ENCODE peak calls at places on chromosomes 1 and 21, in four cellular contexts. L is tibial artery, C is Panc1, Z is A549. I is an unnamed sample. For H3K4me1, the result is how much of the 10 kb centered on the place peaks cover.

GRCh38 chr1:19814681-19815503 is at the start of gene RNF186:
- DNase-seq in L (no peak), C (no peak), Z (no peak), I (no peak)

GRCh38 chr1:80245813-80246212 is 1239.3 kb upstream of the ADGRL4 start:
- DNase-seq in L (no peak), C (no peak), Z (no peak), I (no peak)

GRCh38 chr1:225882699-225883615 is 777 bp upstream of the TMEM63A start:
- DNase-seq in Z (peak), C (no peak), L (peak), I (peak)

GRCh38 chr21:44574457-44575306 is 1.2 kb downstream of the KRTAP10-4 start:
- DNase-seq in Z (no peak), C (no peak), L (no peak), I (peak)

GRCh38 chr1:181919729-181919991 is 141.9 kb downstream of the ZNF648 start:
- DNase-seq in L (no peak), C (no peak), Z (no peak), I (no peak)

GRCh38 chr1:9749361-9749760 is 74.4 kb downstream of the CLSTN1 start:
- DNase-seq in Z (no peak), C (no peak), L (no peak), I (no peak)

GRCh38 chr21:31255846-31256395 is 88.1 kb downstream of the TIAM1 start:
- DNase-seq in L (no peak), C (no peak), Z (no peak), I (no peak)

GRCh38 chr1:92169606-92170005 is 48.1 kb upstream of the C1orf146 start:
- DNase-seq in C (no peak), Z (no peak), L (no peak), I (no peak)

GRCh38 chr21:43733529-43734071 is 14.7 kb downstream of the PDXK start:
- DNase-seq in Z (no peak), C (no peak), L (no peak), I (no peak)

GRCh38 chr1:205662135-205662725 is 18.1 kb downstream of the SLC45A3 start:
- DNase-seq in L (no peak), Z (no peak), C (no peak), I (no peak)

GRCh38 chr1:45974541-45975269 is 157.7 kb downstream of the PIK3R3 start:
- DNase-seq in Z (peak), L (no peak), C (no peak), I (no peak)

GRCh38 chr1:172638885-172639831 is 19.7 kb upstream of the FASLG start:
- DNase-seq in L (no peak), Z (peak), C (peak), I (no peak)

GRCh38 chr21:41847066-41847804 is 31.9 kb downstream of the PRDM15 start:
- DNase-seq in Z (no peak), C (no peak), L (no peak), I (no peak)

GRCh38 chr21:31732538-31732864 is 583 bp upstream of the SCAF4 start:
- DNase-seq in Z (no peak), L (no peak), C (no peak), I (no peak)

GRCh38 chr1:42423621-42424200 is 32.1 kb downstream of the ZMYND12 start:
- DNase-seq in Z (no peak), C (no peak), L (no peak), I (no peak)

GRCh38 chr1:164380893-164381292 is 178.1 kb upstream of the PBX1 start:
- DNase-seq in Z (no peak), C (no peak), L (no peak), I (no peak)

GRCh38 chr1:63779338-63779819 is 5.6 kb downstream of the ROR1 start:
- DNase-seq in Z (no peak), C (no peak), L (no peak), I (no peak)

GRCh38 chr1:9249534-9250335 is 15.2 kb downstream of the H6PD start:
- DNase-seq in C (no peak), L (no peak), Z (peak), I (no peak)

GRCh38 chr1:210586785-210587184 is 258.1 kb downstream of the HHAT start:
- DNase-seq in C (no peak), L (no peak), Z (no peak), I (no peak)

GRCh38 chr1:226631229-226632000 is 82.9 kb downstream of the STUM start:
- DNase-seq in Z (no peak), L (peak), C (no peak), I (no peak)

GRCh38 chr1:224170748-224171478 is 12.1 kb upstream of the DEGS1 start:
- DNase-seq in C (no peak), L (no peak), Z (peak), I (no peak)

GRCh38 chr21:44874240-44874496 is 678 bp upstream of the PTTG1IP start:
- DNase-seq in L (no peak), Z (no peak), C (no peak), I (no peak)

GRCh38 chr1:38114231-38114630 is 67.6 kb upstream of the POU3F1 start:
- DNase-seq in C (no peak), Z (no peak), L (no peak), I (no peak)

GRCh38 chr1:29635501-29636263 is 399.4 kb downstream of the PTPRU start:
- DNase-seq in Z (no peak), C (no peak), L (no peak), I (no peak)

GRCh38 chr1:5985250-5985649 is 7.0 kb downstream of the NPHP4 start:
- DNase-seq in L (no peak), C (no peak), Z (no peak), I (no peak)

GRCh38 chr1:24142546-24143431 is at the start of gene IL22RA1:
- DNase-seq in L (peak), Z (peak), C (no peak), I (no peak)

GRCh38 chr1:55560246-55560645 is 345.1 kb upstream of the USP24 start:
- DNase-seq in L (no peak), C (no peak), Z (no peak), I (no peak)

GRCh38 chr1:169484683-169485426 is 889 bp downstream of the SLC19A2 start:
- DNase-seq in Z (peak), L (peak), C (no peak), I (peak)

GRCh38 chr1:102566182-102566581 is 542.1 kb downstream of the COL11A1 start:
- DNase-seq in C (no peak), L (no peak), Z (no peak), I (no peak)

GRCh38 chr1:201311356-201312011 is 28.2 kb downstream of the PKP1 start:
- DNase-seq in L (no peak), C (no peak), Z (no peak), I (no peak)

GRCh38 chr1:68147534-68147933 is 84.8 kb downstream of the WLS start:
- DNase-seq in C (no peak), Z (no peak), L (no peak), I (no peak)

GRCh38 chr21:25939396-25939761 is 204.6 kb downstream of the GABPA start:
- DNase-seq in L (no peak), Z (no peak), C (no peak), I (no peak)

GRCh38 chr1:114703242-114703641 is 7.9 kb upstream of the AMPD1 start:
- DNase-seq in Z (no peak), L (no peak), C (no peak), I (no peak)

GRCh38 chr1:114696810-114697209 is 1.5 kb upstream of the AMPD1 start:
- DNase-seq in Z (no peak), C (no peak), L (no peak), I (no peak)

GRCh38 chr1:114702699-114703098 is 7.4 kb upstream of the AMPD1 start:
- DNase-seq in L (no peak), Z (no peak), C (no peak), I (no peak)

GRCh38 chr1:114700026-114700600 is 4.8 kb upstream of the AMPD1 start:
- DNase-seq in L (no peak), Z (no peak), C (no peak), I (no peak)

GRCh38 chr1:114701931-114702330 is 6.6 kb upstream of the AMPD1 start:
- DNase-seq in L (no peak), C (no peak), Z (no peak), I (no peak)
- H3K4me1 ChIP-seq in L (under half), C (under half), Z (under half), I (under half)

DNA sequence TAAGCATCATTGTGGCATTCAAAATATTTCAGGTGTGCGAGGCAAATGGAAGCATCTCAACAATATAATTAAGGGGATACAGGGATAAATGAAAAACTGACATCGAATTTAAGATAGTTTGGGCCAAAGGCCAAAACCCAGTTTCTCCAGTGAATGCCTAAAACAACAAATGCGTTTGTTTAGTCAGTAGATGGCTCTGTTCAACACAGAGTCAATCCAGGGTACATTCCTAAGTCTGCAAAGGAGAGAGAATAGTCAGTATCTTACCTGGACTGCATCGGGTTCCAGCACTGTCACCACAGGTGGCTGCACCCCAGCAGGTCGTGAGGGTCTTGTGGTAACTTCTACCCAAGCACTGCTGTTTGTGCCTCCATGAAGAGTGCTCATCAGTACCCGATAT is 321.1 kb downstream of the KCTD3 start:
- DNase-seq in L (no peak), Z (peak), C (no peak), I (no peak)
- TF ChIP-seq CTCF in L (no peak), Z (peak), C (peak), I (no peak)

GRCh38 chr1:208230668-208231529 is 13.3 kb downstream of the PLXNA2 start:
- DNase-seq in L (no peak), Z (no peak), C (no peak), I (no peak)
- H3K4me1 ChIP-seq in L (under half), Z (under half), C (under half), I (under half)

DNA sequence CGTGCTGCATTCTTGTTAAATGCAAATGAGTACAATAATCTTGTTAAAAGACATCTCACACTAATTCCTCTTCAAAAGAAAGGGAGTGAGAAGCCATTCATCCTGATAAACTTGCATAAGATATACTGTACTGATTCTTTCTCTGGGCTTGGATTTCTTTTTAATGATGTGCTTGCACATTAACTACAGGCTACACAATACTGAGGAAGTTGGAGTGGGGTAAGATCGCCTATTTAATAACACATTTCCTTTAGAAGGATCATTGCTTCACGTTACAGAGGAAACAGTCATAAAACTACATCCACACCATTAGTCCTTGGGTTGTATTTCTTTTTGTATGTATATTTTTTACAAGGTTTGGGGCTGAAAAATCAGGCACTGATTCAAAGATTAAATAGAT is 36.6 kb downstream of the NRIP1 start:
- DNase-seq in Z (no peak), C (no peak), L (no peak), I (no peak)
- TF ChIP-seq CTCF in Z (no peak), C (no peak), L (no peak), I (no peak)

DNA sequence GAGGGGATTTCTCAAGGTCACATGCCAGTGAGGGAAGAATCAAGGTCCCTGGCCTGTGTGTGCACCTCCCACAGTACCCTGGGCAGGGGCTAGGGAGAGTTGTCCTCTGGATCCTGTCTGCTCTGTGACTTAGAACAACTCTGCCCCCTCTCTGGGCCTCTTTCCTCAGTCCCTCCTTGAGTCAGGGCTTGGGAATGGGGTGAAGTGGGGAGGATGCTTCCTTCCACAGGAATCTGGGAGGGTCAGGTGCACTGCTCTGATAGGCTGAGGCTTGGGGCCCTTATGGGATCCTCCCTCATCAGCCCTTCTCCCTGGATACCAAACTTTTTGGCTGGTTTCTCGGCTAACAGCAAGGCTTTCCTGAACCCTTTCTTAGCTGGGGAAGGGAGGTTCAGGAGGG is 2.5 kb downstream of the TRNP1 start:
- DNase-seq in C (no peak), Z (peak), L (no peak), I (no peak)
- H3K4me1 ChIP-seq in C (half or more), Z (half or more), L (under half), I (half or more)

GRCh38 chr1:14549897-14550635 is 48.4 kb upstream of the KAZN start:
- DNase-seq in Z (no peak), L (no peak), C (no peak), I (no peak)
- TF ChIP-seq CTCF in Z (no peak), L (no peak), C (no peak), I (no peak)

GRCh38 chr1:167237000-167237399 is 16.3 kb downstream of the POU2F1 start:
- DNase-seq in L (no peak), C (no peak), Z (no peak), I (no peak)

GRCh38 chr1:167230437-167230836 is 9.8 kb downstream of the POU2F1 start:
- DNase-seq in C (no peak), L (no peak), Z (no peak), I (no peak)

GRCh38 chr1:167229719-167230385 is 9.2 kb downstream of the POU2F1 start:
- DNase-seq in L (no peak), C (no peak), Z (peak), I (no peak)

GRCh38 chr1:167232801-167233200 is 12.1 kb downstream of the POU2F1 start:
- DNase-seq in L (no peak), C (no peak), Z (no peak), I (no peak)

DNA sequence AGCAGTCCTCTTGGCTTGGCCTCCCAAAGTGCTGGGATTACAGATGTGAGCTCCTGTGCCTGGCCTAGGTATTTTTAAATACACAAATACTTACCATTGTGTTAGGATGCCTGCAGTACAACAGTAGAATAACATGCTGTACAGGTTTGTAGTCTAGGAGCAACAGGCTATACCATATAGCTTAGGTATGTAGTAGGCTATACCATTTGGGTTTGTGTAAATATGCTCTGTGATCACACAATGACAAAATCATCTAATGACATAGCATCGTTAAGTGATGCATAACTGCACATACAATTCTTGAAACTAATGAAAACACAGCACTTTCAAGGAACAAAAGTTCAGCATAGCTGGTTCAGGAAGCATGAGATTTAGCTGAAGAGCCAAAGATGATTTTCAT is 12.7 kb downstream of the POU2F1 start:
- DNase-seq in C (no peak), Z (no peak), L (no peak), I (no peak)
- H3K4me1 ChIP-seq in C (under half), Z (under half), L (under half), I (under half)